ENCODE peak calls at places on chromosomes 5 and 9, in four cellular contexts. A, N, D and E are unnamed samples. For H3K4me1, the result is how much of the 10 kb centered on the place peaks cover.

GRCh38 chr5:155689403-155689802 is 637.6 kb upstream of the SGCD start:
- DNase-seq in A (no peak), D (no peak), N (no peak), E (no peak)

GRCh38 chr9:7613931-7614330 is 185.6 kb downstream of the DMAC1 start:
- DNase-seq in A (no peak), N (no peak), D (no peak), E (no peak)

GRCh38 chr5:77733130-77733529 is 43.0 kb downstream of the TBCA start:
- DNase-seq in A (no peak), D (no peak), N (no peak), E (no peak)

GRCh38 chr5:65482280-65482726 is 583 bp upstream of the ADAMTS6 start:
- DNase-seq in D (no peak), A (no peak), N (no peak), E (no peak)

GRCh38 chr9:15278290-15278689 is 28.7 kb downstream of the TTC39B start:
- DNase-seq in N (no peak), D (no peak), A (no peak), E (no peak)

GRCh38 chr5:141882594-141883183 is 4.5 kb upstream of the PCDH1 start:
- DNase-seq in A (no peak), D (peak), N (no peak), E (no peak)

GRCh38 chr5:139492700-139493192 is 10.2 kb upstream of the STING1 start:
- DNase-seq in N (no peak), D (no peak), A (no peak), E (no peak)

GRCh38 chr5:63131618-63132285 is 553.1 kb downstream of the LRRC70 start:
- DNase-seq in A (no peak), N (no peak), D (no peak), E (no peak)

GRCh38 chr9:21317956-21318923 is 13.1 kb upstream of the IFNA5 start:
- DNase-seq in N (no peak), D (peak), A (no peak), E (no peak)

GRCh38 chr5:64229163-64229774 is 63.6 kb downstream of the RNF180 start:
- DNase-seq in N (no peak), A (no peak), D (peak), E (no peak)

GRCh38 chr9:137774775-137775386 is 102.7 kb upstream of the CACNA1B start:
- DNase-seq in D (no peak), A (no peak), N (no peak), E (no peak)

GRCh38 chr9:114613919-114614318 is 2.8 kb downstream of the TMEM268 start:
- DNase-seq in D (no peak), N (no peak), A (no peak), E (no peak)

GRCh38 chr9:20382460-20383071 is 239.7 kb downstream of the MLLT3 start:
- DNase-seq in N (no peak), D (peak), A (no peak), E (no peak)

GRCh38 chr5:137836301-137836700 is 31.4 kb upstream of the MYOT start:
- DNase-seq in N (no peak), A (no peak), D (no peak), E (no peak)

GRCh38 chr9:77751341-77752091 is 103.4 kb upstream of the GNA14 start:
- DNase-seq in D (peak), A (no peak), N (no peak), E (peak)

GRCh38 chr9:15642369-15642962 is 89.6 kb downstream of the CCDC171 start:
- DNase-seq in N (no peak), A (no peak), D (peak), E (peak)

GRCh38 chr9:91882628-91883027 is 67.4 kb downstream of the ROR2 start:
- DNase-seq in A (no peak), N (no peak), D (no peak), E (no peak)

GRCh38 chr9:4491621-4491975 is 1.3 kb downstream of the SLC1A1 start:
- DNase-seq in A (peak), D (no peak), N (no peak), E (peak)

GRCh38 chr5:57171818-57172465 is 1.9 kb upstream of the GPBP1 start:
- DNase-seq in A (no peak), D (no peak), N (no peak), E (no peak)

DNA sequence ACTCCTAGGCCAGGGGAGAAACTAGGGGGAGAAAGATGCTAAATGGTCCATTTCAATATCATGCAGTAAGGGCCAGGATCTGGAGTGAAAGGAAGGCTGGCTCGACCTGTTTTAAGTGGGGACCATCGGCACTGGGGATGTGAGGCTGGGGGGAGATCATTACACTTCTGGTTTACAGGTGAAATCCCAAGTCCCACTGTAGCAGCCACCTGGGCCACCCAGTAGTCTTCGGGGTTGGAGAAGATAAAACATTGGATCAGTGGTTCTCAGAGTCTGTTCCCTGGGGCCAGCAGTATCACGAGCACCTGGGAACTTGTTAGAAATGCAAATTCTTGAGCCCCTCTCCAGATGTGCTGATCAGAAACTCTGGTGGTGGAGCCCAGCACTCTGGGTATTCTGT is 111.3 kb upstream of the ALDH1B1 start:
- DNase-seq in D (no peak), N (no peak), A (no peak), E (no peak)
- TF ChIP-seq YY1 in D (no peak), N (no peak), A (no peak), E (no peak)

GRCh38 chr5:158534203-158534602 is 565.5 kb downstream of the EBF1 start:
- DNase-seq in A (no peak), N (no peak), D (no peak), E (no peak)
- H3K4me1 ChIP-seq in A (under half), N (under half), D (under half), E (under half)

DNA sequence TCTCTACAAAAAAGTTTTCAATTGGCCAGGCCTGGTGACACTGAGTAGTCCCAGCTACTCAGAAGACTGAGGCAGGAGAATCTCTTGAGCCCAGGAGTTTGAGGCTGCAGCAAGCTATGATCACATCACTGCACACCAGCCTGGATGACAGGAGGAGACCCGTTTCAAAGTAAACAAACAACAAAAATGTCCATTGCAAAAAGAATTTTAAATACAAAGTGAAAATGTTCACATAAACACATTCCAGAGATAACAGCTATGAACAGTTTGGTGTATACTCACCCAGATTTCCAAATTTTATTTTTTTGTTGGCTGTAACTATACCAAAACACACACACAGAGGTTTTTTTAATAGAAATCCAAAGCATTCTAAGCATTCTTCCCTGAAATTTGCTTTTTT is 39.8 kb downstream of the ADRA1B start:
- DNase-seq in D (no peak), A (no peak), N (no peak), E (no peak)
- TF ChIP-seq SUZ12 in D (no peak), A (no peak), N (no peak), E (no peak)

DNA sequence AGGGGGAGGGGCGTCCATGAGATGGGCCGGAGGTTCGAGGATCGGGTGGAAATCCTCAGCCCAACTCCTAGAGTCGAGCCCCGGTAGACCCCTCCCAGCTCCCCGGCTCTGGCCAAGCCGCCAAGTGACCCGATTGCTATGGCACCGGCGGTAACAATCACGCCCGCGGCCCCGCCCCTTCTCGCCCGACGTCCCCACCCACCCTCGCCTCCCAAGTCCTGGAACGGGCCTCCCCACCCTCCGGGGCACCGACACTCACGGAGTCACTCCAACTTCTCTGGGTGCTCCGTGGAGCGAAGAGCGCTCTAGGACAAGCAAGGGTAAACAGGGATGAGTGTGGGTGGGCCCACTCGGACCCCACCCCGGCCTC is at the start of gene SPACA9:
- DNase-seq in N (no peak), D (no peak), A (no peak), E (no peak)
- TF ChIP-seq YY1 in N (no peak), D (no peak), A (no peak), E (no peak)

DNA sequence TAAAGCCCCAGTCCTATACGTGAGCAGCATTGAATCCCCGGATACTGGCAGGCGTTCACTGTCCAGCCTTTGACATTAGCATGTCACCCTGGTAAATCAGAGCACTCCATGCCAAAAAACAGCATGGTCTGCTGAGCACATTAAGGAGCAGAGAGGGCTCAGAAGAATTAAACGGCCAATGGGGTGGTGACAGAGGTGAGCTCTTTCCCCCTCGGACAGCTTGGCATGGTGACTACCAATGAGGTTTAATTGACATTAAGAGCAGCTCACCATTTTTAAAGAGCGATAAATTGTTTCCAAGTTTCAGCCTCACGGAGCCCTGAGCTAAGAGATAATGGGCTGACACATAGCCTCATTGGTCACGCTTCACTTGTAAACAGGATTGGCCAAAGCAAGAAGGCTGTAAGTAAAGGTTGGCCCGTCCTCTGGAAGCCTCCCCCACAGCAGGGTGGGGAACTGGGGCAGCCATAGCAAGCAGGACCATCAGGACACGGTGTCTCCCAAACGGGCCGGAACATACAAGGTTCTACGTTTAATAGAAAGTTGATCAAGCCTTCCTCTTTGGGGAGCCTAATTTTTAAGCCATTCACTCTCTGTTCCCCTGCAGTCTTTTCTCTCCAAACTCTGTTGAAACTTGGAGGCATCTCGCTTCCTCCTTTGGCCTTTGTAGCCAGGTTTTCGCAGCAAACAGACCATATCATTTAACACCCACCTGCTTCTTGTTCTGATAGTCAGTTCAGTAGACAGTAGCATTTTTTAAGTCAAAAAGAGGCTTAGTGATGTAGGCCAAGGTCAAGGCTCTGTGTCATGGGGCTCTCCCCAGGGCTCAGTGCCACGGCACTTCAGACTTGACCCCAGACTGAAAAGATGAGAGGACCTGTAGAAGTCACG is 25.9 kb downstream of the QRFP start:
- DNase-seq in A (no peak), N (peak), D (no peak), E (no peak)
- H3K4me1 ChIP-seq in A (under half), N (under half), D (under half), E (under half)

GRCh38 chr5:52024363-52024762 is 641.1 kb downstream of the ISL1 start:
- DNase-seq in A (no peak), N (no peak), D (peak), E (no peak)
- TF ChIP-seq SUZ12 in A (no peak), N (no peak), D (no peak), E (no peak)

DNA sequence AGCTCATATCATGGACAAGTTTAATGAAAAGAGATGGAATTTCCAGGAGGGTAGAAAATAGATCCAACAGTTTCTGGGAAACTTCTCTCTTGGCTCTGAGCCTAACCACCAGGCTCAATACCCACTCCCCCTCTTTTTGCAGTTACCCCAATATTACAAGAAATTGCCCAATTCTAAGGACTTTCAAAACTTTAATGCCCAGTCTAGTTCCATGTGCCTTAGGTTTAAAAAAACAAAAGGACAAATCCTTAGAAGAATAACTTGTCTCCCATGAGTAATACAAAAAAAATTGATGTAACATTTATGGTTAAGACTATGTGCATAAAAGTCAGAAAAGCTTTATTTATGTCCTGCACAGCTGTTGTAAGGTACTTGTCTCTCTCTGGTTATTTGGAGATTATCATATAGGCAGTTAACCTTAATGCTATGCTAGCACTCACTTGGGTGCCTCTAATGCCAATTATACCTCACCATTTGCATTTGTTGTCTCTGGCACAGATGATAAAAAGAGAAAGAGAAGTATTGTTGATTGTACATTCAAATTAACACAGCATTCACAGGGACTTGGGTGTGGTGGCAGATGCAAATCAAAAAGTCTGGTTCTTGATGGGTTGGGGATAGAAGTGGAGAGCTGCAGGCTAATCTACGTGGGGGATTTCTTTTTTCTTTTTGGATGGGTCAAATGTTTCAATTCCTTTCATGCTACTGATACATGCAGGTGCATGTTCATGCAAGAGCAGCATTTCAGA is 159.4 kb downstream of the PIK3R1 start:
- DNase-seq in A (no peak), D (no peak), N (no peak), E (no peak)
- TF ChIP-seq YY1 in A (no peak), D (no peak), N (no peak), E (no peak)

GRCh38 chr5:88674262-88675158 is 208.5 kb downstream of the MEF2C start:
- DNase-seq in D (no peak), A (no peak), N (no peak), E (no peak)
- H3K4me1 ChIP-seq in D (under half), A (under half), N (under half), E (under half)